ENCODE peak calls at places on chromosomes 13 and 19, in five cellular contexts. One of them, this sample, is unnamed.

GRCh38 chr19:16564842-16565241 is 7.4 kb downstream of the SLC35E1 start:
- DNase-seq in heart left ventricle: no peak
- DNase-seq in vagina: no peak
- DNase-seq in tibial nerve: no peak
- DNase-seq in SJSA1: no peak
- DNase-seq in this sample: no peak

GRCh38 chr19:17049711-17050280 is 23.2 kb upstream of the CPAMD8 start:
- DNase-seq in heart left ventricle: no peak
- DNase-seq in tibial nerve: no peak
- DNase-seq in vagina: no peak
- DNase-seq in SJSA1: no peak
- DNase-seq in this sample: peak

GRCh38 chr19:1487576-1488281 is 2.4 kb downstream of the PCSK4 start:
- DNase-seq in vagina: no peak
- DNase-seq in tibial nerve: no peak
- DNase-seq in SJSA1: no peak
- DNase-seq in heart left ventricle: peak
- DNase-seq in this sample: no peak

GRCh38 chr13:113138792-113139551 is 16.4 kb downstream of the F10 start:
- DNase-seq in vagina: no peak
- DNase-seq in SJSA1: no peak
- DNase-seq in heart left ventricle: no peak
- DNase-seq in tibial nerve: no peak
- DNase-seq in this sample: no peak

GRCh38 chr13:27744861-27745260 is 47.4 kb upstream of the GSX1 start:
- DNase-seq in SJSA1: no peak
- DNase-seq in tibial nerve: no peak
- DNase-seq in heart left ventricle: no peak
- DNase-seq in vagina: no peak
- DNase-seq in this sample: no peak

GRCh38 chr19:29264897-29265296 is 51.9 kb upstream of the UQCRFS1 start:
- DNase-seq in heart left ventricle: no peak
- DNase-seq in tibial nerve: no peak
- DNase-seq in vagina: peak
- DNase-seq in SJSA1: no peak
- DNase-seq in this sample: no peak

GRCh38 chr19:40827386-40828247 is 22.6 kb downstream of the CYP2A6 start:
- DNase-seq in tibial nerve: no peak
- DNase-seq in heart left ventricle: no peak
- DNase-seq in SJSA1: no peak
- DNase-seq in vagina: no peak
- DNase-seq in this sample: no peak

GRCh38 chr19:30314056-30314804 is 58.0 kb upstream of the ZNF536 start:
- DNase-seq in vagina: no peak
- DNase-seq in tibial nerve: peak
- DNase-seq in SJSA1: no peak
- DNase-seq in heart left ventricle: no peak
- DNase-seq in this sample: no peak

GRCh38 chr13:56424246-56424645 is 716.5 kb upstream of the PRR20A start:
- DNase-seq in vagina: no peak
- DNase-seq in SJSA1: no peak
- DNase-seq in heart left ventricle: no peak
- DNase-seq in tibial nerve: no peak
- DNase-seq in this sample: no peak

DNA sequence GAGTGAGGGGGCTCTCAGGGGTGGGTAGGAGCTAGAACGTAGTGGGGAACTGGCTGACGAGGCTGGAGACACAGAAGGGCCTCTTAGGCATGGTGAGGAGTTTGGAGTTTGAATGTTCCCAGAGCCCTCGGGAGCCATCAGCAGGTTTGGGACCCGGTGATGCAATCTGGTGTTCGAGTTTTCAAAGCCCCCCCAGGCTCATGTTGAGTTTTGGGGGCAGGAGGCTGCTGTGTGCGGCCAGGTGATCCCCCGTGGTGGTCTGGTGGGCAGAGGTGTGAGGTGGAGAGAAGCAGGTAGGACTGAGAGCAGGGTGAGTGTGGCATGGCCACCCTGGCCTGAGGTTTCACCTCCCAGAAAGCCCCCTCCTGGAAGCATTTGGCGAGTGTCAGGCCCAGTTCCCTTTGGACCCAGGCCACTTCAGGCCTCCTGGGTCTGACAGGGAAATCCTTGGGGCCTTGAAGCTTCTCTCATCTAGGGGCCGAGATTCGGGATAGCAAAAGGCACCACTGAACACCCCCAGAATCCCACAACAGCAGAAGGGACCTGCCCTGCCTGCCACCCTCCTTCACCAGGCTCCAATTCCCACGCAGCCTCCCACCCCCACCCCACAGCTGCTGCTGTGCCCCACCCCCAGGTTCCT is 1.2 kb downstream of the YJEFN3 start:
- DNase-seq in vagina: no peak
- DNase-seq in SJSA1: no peak
- DNase-seq in heart left ventricle: no peak
- DNase-seq in tibial nerve: no peak
- DNase-seq in this sample: no peak
- H3K27ac ChIP-seq in vagina: no peak
- H3K27ac ChIP-seq in SJSA1: no peak
- H3K27ac ChIP-seq in heart left ventricle: no peak
- H3K27ac ChIP-seq in tibial nerve: no peak
- H3K27ac ChIP-seq in this sample: no peak

GRCh38 chr19:27740396-27740795 is 1472.6 kb downstream of the UQCRFS1 start:
- DNase-seq in heart left ventricle: no peak
- DNase-seq in tibial nerve: no peak
- DNase-seq in SJSA1: peak
- DNase-seq in vagina: peak
- DNase-seq in this sample: no peak
- H3K27ac ChIP-seq in heart left ventricle: no peak
- H3K27ac ChIP-seq in tibial nerve: no peak
- H3K27ac ChIP-seq in SJSA1: peak
- H3K27ac ChIP-seq in vagina: no peak
- H3K27ac ChIP-seq in this sample: no peak

DNA sequence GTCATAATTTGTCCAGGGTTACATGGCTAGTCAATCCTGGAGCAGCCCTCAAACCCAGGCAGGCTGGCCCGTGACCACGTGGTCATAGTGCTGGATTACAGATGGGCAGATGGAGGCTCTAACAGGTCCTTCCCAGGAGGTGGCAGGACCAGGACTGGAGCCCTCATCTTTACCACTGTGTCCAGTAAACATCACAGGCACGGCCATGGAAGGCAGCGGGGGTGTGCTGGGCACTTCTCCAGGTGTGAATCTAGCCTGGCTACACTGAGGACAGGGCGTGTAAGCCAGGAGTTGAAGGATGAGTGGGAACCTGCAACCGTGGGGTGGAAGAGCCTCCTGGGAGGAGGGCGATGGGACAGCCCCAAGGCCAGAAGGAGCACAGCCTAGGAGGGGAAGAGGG is 6.1 kb downstream of the CIC start:
- DNase-seq in vagina: no peak
- DNase-seq in heart left ventricle: no peak
- DNase-seq in SJSA1: no peak
- DNase-seq in tibial nerve: no peak
- DNase-seq in this sample: no peak
- H3K27ac ChIP-seq in vagina: no peak
- H3K27ac ChIP-seq in heart left ventricle: peak
- H3K27ac ChIP-seq in SJSA1: no peak
- H3K27ac ChIP-seq in tibial nerve: peak
- H3K27ac ChIP-seq in this sample: no peak

GRCh38 chr13:76762731-76763130 is 123.5 kb downstream of the KCTD12 start:
- DNase-seq in tibial nerve: no peak
- DNase-seq in vagina: no peak
- DNase-seq in heart left ventricle: no peak
- DNase-seq in SJSA1: no peak
- DNase-seq in this sample: no peak
- H3K27ac ChIP-seq in tibial nerve: peak
- H3K27ac ChIP-seq in vagina: no peak
- H3K27ac ChIP-seq in heart left ventricle: no peak
- H3K27ac ChIP-seq in SJSA1: no peak
- H3K27ac ChIP-seq in this sample: no peak

DNA sequence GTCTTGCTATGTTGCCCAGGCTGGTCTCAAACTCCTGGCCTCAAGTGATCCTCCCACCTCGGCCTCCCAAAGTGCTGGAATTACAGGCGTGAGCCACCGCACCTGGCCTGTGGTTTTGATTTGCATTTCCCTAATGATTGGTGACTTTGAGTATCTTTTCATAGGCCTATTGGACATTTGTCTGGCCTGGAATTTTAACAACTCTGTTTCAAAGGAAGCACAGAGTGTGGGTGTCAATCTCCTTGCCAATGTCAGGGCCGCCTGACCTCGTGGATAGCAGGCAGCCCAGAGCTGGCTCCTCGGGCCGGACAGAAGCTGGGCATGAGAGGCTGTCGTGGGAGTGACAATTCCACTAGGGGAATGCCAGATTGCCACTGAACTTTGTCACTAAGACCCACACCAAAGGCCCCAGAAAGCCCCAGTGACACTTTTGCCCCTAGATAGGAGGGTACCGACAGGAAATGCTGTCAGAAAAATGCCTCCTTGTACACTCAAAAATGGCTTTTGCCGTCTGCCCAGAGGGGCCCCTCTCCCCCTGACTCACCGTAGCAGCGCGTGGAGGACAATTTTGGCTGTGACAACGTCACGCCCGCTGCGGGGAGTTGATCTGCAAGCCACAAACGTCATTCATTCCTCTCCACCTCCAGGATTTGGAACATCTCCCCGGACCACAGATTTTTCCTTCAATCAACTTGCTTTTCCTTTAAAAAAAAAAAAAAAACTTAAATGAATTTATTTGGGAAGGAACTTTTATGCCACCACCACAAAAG is 11.7 kb upstream of the ADGRE5 start:
- DNase-seq in tibial nerve: no peak
- DNase-seq in vagina: no peak
- DNase-seq in heart left ventricle: peak
- DNase-seq in SJSA1: no peak
- DNase-seq in this sample: no peak
- H3K27ac ChIP-seq in tibial nerve: peak
- H3K27ac ChIP-seq in vagina: peak
- H3K27ac ChIP-seq in heart left ventricle: peak
- H3K27ac ChIP-seq in SJSA1: no peak
- H3K27ac ChIP-seq in this sample: no peak

DNA sequence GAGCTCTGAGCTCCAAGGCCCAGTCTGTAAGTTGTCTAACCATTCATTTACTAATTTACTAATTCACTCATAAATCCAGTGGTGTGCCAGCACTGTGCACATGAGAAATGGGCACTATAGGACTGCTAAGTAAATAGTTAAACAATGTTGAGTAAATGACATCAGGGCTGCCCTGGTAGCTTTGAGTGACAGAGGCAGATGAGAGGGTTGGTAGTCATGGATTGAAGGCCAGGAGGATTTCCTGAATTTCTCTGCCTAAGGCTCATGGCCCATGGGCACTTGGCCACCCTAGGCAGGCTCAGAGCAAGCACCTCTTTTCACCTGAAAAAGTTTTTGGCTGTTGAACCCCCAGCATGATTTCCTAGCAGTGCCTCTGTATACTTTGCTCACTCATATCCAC is 216.9 kb upstream of the RXFP2 start:
- DNase-seq in SJSA1: no peak
- DNase-seq in tibial nerve: no peak
- DNase-seq in vagina: no peak
- DNase-seq in heart left ventricle: no peak
- DNase-seq in this sample: no peak
- H3K27ac ChIP-seq in SJSA1: no peak
- H3K27ac ChIP-seq in tibial nerve: no peak
- H3K27ac ChIP-seq in vagina: no peak
- H3K27ac ChIP-seq in heart left ventricle: no peak
- H3K27ac ChIP-seq in this sample: no peak

GRCh38 chr13:48412881-48413351 is at the start of gene LPAR6:
- DNase-seq in heart left ventricle: peak
- DNase-seq in vagina: no peak
- DNase-seq in tibial nerve: no peak
- DNase-seq in SJSA1: peak
- DNase-seq in this sample: no peak
- H3K27ac ChIP-seq in heart left ventricle: peak
- H3K27ac ChIP-seq in vagina: peak
- H3K27ac ChIP-seq in tibial nerve: peak
- H3K27ac ChIP-seq in SJSA1: peak
- H3K27ac ChIP-seq in this sample: no peak

GRCh38 chr13:69194130-69194529 is 913.5 kb upstream of the ATXN8OS start:
- DNase-seq in SJSA1: no peak
- DNase-seq in heart left ventricle: no peak
- DNase-seq in vagina: no peak
- DNase-seq in tibial nerve: no peak
- DNase-seq in this sample: no peak
- H3K27ac ChIP-seq in SJSA1: no peak
- H3K27ac ChIP-seq in heart left ventricle: no peak
- H3K27ac ChIP-seq in vagina: no peak
- H3K27ac ChIP-seq in tibial nerve: no peak
- H3K27ac ChIP-seq in this sample: no peak

GRCh38 chr19:38266070-38266469 is 1.7 kb downstream of the SPINT2 start:
- DNase-seq in heart left ventricle: no peak
- DNase-seq in SJSA1: no peak
- DNase-seq in tibial nerve: no peak
- DNase-seq in vagina: no peak
- DNase-seq in this sample: no peak
- H3K27ac ChIP-seq in heart left ventricle: no peak
- H3K27ac ChIP-seq in SJSA1: no peak
- H3K27ac ChIP-seq in tibial nerve: no peak
- H3K27ac ChIP-seq in vagina: no peak
- H3K27ac ChIP-seq in this sample: no peak